ENCODE peak calls at places on chromosomes 13 and 19, in seven cellular contexts. G, W, V, Y, L, A and Q are unnamed samples.

GRCh38 chr19:2375341-2376121 is 15.5 kb downstream of the TMPRSS9 start:
- DNase-seq in W (no peak), Y (no peak), A (no peak), G (no peak), V (no peak), L (peak; percentile 22), Q (no peak)

GRCh38 chr13:24274452-24274971 is 34.9 kb upstream of the C1QTNF9 start:
- DNase-seq in G (no peak), V (no peak), A (no peak), W (no peak), Y (peak; percentile 31), L (no peak), Q (peak; percentile 36)

GRCh38 chr19:17834350-17835181 is 13.2 kb downstream of the JAK3 start:
- DNase-seq in G (no peak), Y (no peak), A (no peak), V (no peak), W (no peak), L (peak; percentile 33), Q (no peak)

GRCh38 chr13:42174344-42175162 is 97.4 kb upstream of the AKAP11 start:
- DNase-seq in L (peak; percentile 75), G (no peak), W (no peak), A (no peak), V (no peak), Y (no peak), Q (no peak)

GRCh38 chr13:24127116-24127631 is 33.3 kb upstream of the SPATA13 start:
- DNase-seq in V (no peak), Y (no peak), A (peak; percentile 39), G (no peak), L (peak; percentile 33), W (peak; percentile 16), Q (no peak)

GRCh38 chr13:98300956-98301641 is 124.0 kb upstream of the RNF113B start:
- DNase-seq in L (peak; percentile 66), V (no peak), Y (no peak), W (no peak), A (peak; percentile 27), G (no peak), Q (no peak)

GRCh38 chr19:6481541-6482342 is at the start of gene DENND1C:
- DNase-seq in W (no peak), L (peak; percentile 45), V (peak; percentile 55), G (peak; percentile 54), Y (no peak), A (no peak), Q (no peak)

GRCh38 chr13:28527629-28528028 is 32.7 kb upstream of the FLT1 start:
- DNase-seq in L (no peak), A (no peak), W (no peak), G (no peak), V (no peak), Y (no peak), Q (no peak)

GRCh38 chr13:101019126-101019525 is 344.5 kb upstream of the TMTC4 start:
- DNase-seq in Y (no peak), A (no peak), L (peak; percentile 13), W (peak; percentile 24), V (no peak), G (no peak), Q (no peak)

GRCh38 chr19:3369337-3370213 is 3.2 kb downstream of the NFIC start:
- DNase-seq in G (no peak), Y (no peak), A (peak; percentile 3), V (peak; percentile 39), L (peak; percentile 82), W (peak; percentile 76), Q (no peak)

GRCh38 chr13:114000151-114001040 is 26.5 kb upstream of the C13orf46 start:
- DNase-seq in G (no peak), Y (no peak), V (no peak), W (no peak), A (no peak), L (no peak), Q (no peak)

GRCh38 chr13:98109226-98109625 is 33.7 kb upstream of the FARP1 start:
- DNase-seq in V (no peak), G (no peak), L (no peak), W (no peak), Y (no peak), A (no peak), Q (no peak)

GRCh38 chr13:98816406-98816805 is 63.9 kb upstream of the SLC15A1 start:
- DNase-seq in A (no peak), L (no peak), W (no peak), Y (no peak), V (no peak), G (no peak), Q (no peak)

GRCh38 chr13:21901772-21902708 is 231.2 kb downstream of the FGF9 start:
- DNase-seq in W (no peak), G (no peak), L (no peak), V (no peak), Y (no peak), A (no peak), Q (no peak)

GRCh38 chr13:113646376-113646775 is 11.6 kb downstream of the ATP4B start:
- DNase-seq in G (no peak), V (no peak), W (no peak), L (no peak), Y (no peak), A (peak; percentile 6), Q (no peak)

GRCh38 chr19:6238256-6238642 is 41.5 kb downstream of the MLLT1 start:
- DNase-seq in L (no peak), V (no peak), A (no peak), W (no peak), Y (no peak), G (no peak), Q (no peak)

GRCh38 chr19:51692065-51692915 is 840 bp upstream of the SPACA6 start:
- DNase-seq in A (no peak), V (no peak), L (no peak), Y (no peak), G (no peak), W (no peak), Q (no peak)

GRCh38 chr19:13993554-13994308 is 12.4 kb downstream of the RFX1 start:
- DNase-seq in V (no peak), Y (no peak), W (no peak), G (no peak), L (no peak), A (no peak), Q (no peak)

GRCh38 chr19:36046443-36047050 is 7.5 kb downstream of the THAP8 start:
- DNase-seq in L (no peak), V (no peak), G (no peak), A (no peak), Y (no peak), W (peak; percentile 66), Q (no peak)

GRCh38 chr19:1525343-1525742 is 1.5 kb downstream of the PLK5 start:
- DNase-seq in Y (no peak), W (no peak), V (no peak), A (no peak), G (no peak), L (no peak), Q (no peak)

GRCh38 chr19:57056972-57057371 is 62.8 kb upstream of the USP29 start:
- DNase-seq in V (no peak), G (no peak), W (no peak), A (no peak), L (peak; percentile 11), Y (no peak), Q (no peak)

GRCh38 chr13:42832341-42833153 is 51.2 kb downstream of the FAM216B start:
- DNase-seq in V (no peak), L (peak; percentile 91), G (no peak), W (peak; percentile 100), A (peak; percentile 1), Y (no peak), Q (no peak)

GRCh38 chr13:80059789-80060188 is 281.1 kb downstream of the SPRY2 start:
- DNase-seq in Y (no peak), L (no peak), W (no peak), G (no peak), V (no peak), A (no peak), Q (no peak)